ENCODE peak calls at places on chromosome 14, in six cellular contexts. D is NCI-H460; V is stimulated activated CD4-positive, alpha-beta T cell treated with anti-CD3 and anti-CD28 coated beads, Interleukin-1b, Interleukin-23, amount 100 ng/mL, for 24 hours; S is AG09309; L is cardiac muscle cell; J is activated T-cell treated with anti-CD3 and anti-CD28 coated beads for 48 hours. X is an unnamed sample.

GRCh38 chr14:96676161-96676560 is 121.0 kb upstream of the VRK1 start:
- DNase-seq in D (no peak), V (no peak), S (no peak), L (peak; percentile 2), J (no peak), X (no peak)

GRCh38 chr14:95507701-95508103 is 8.7 kb downstream of the SYNE3 start:
- DNase-seq in D (no peak), V (no peak), S (no peak), L (peak; percentile 74), J (no peak), X (no peak)

GRCh38 chr14:33510991-33511390 is 439.9 kb downstream of the EGLN3 start:
- DNase-seq in D (no peak), V (no peak), S (no peak), L (no peak), J (no peak), X (no peak)

GRCh38 chr14:106875503-106875902 is 1349.1 kb downstream of the TMEM121 start:
- DNase-seq in D (no peak), V (no peak), S (no peak), L (no peak), J (no peak), X (no peak)

GRCh38 chr14:24273422-24273998 is 2.1 kb upstream of the RABGGTA start:
- DNase-seq in D (no peak), V (no peak), S (no peak), L (no peak), J (no peak), X (peak; percentile 60)

GRCh38 chr14:55704654-55705053 is 124.6 kb downstream of the KTN1 start:
- DNase-seq in D (no peak), V (no peak), S (no peak), L (no peak), J (no peak), X (no peak)

GRCh38 chr14:102363182-102363952 is 626 bp downstream of the TECPR2 start:
- DNase-seq in D (peak; percentile 4), V (no peak), S (no peak), L (peak; percentile 34), J (peak; percentile 21), X (no peak)

GRCh38 chr14:36934304-36934703 is 238.1 kb downstream of the SLC25A21 start:
- DNase-seq in D (no peak), V (no peak), S (no peak), L (no peak), J (no peak), X (no peak)

GRCh38 chr14:102988054-102988453 is 65.6 kb downstream of the AMN start:
- DNase-seq in D (no peak), V (no peak), S (no peak), L (no peak), J (no peak), X (no peak)

GRCh38 chr14:69673578-69674305 is 62.3 kb downstream of the SUSD6 start:
- DNase-seq in D (no peak), V (no peak), S (no peak), L (no peak), J (no peak), X (no peak)

GRCh38 chr14:76922599-76922998 is 96.4 kb downstream of the LRRC74A start:
- DNase-seq in D (no peak), V (no peak), S (no peak), L (peak; percentile 68), J (no peak), X (no peak)

X was measured in HepG2.